ENCODE peak calls at places on chromosomes 6 and 20, in nine cellular contexts. X, Y, V, L, N, R, S, B and A are unnamed samples.
A peak's percentile ranks its signal among the peaks of the same experiment; 100 is the strongest.

GRCh38 chr6:13538084-13538483 is 36.3 kb upstream of the SIRT5 start:
- DNase-seq in X (no peak), Y (no peak), V (no peak), L (peak; percentile 75), N (no peak), R (no peak), S (peak; percentile 26), B (no peak), A (peak; percentile 68)

GRCh38 chr20:61537721-61538480 is 285.8 kb downstream of the CDH4 start:
- DNase-seq in X (no peak), Y (no peak), V (no peak), L (no peak), N (no peak), R (no peak), S (no peak), B (no peak), A (no peak)

GRCh38 chr6:44727651-44728630 is 340.4 kb downstream of the CDC5L start:
- DNase-seq in X (no peak), Y (no peak), V (no peak), L (no peak), N (no peak), R (no peak), S (no peak), B (no peak), A (no peak)

GRCh38 chr6:81820979-81821378 is 68.5 kb upstream of the TENT5A start:
- DNase-seq in X (no peak), Y (peak; percentile 1), V (no peak), L (no peak), N (no peak), R (no peak), S (no peak), B (no peak), A (no peak)

GRCh38 chr6:10465633-10466499 is 51.0 kb upstream of the TFAP2A start:
- DNase-seq in X (peak; percentile 43), Y (peak; percentile 23), V (no peak), L (peak; percentile 29), N (no peak), R (no peak), S (peak; percentile 47), B (no peak), A (peak; percentile 39)

GRCh38 chr6:115901896-115902295 is 158.8 kb downstream of the FRK start:
- DNase-seq in X (no peak), Y (no peak), V (no peak), L (no peak), N (no peak), R (no peak), S (no peak), B (no peak), A (no peak)

GRCh38 chr6:39280247-39280731 is 33.9 kb downstream of the KCNK17 start:
- DNase-seq in X (peak; percentile 60), Y (no peak), V (no peak), L (no peak), N (peak; percentile 59), R (no peak), S (no peak), B (peak; percentile 71), A (no peak)

GRCh38 chr6:125986956-125987617 is 747 bp downstream of the TRMT11 start:
- DNase-seq in X (no peak), Y (no peak), V (no peak), L (no peak), N (no peak), R (no peak), S (no peak), B (no peak), A (no peak)

GRCh38 chr6:142566628-142567396 is 265.0 kb downstream of the ADGRG6 start:
- DNase-seq in X (peak; percentile 41), Y (peak; percentile 18), V (peak; percentile 26), L (peak; percentile 71), N (no peak), R (peak; percentile 51), S (peak; percentile 29), B (no peak), A (peak; percentile 62)

GRCh38 chr6:169890049-169890448 is 138.6 kb downstream of the ERMARD start:
- DNase-seq in X (no peak), Y (no peak), V (no peak), L (no peak), N (no peak), R (no peak), S (no peak), B (no peak), A (no peak)

GRCh38 chr6:112660626-112661025 is 313.5 kb downstream of the RFPL4B start:
- DNase-seq in X (no peak), Y (no peak), V (no peak), L (no peak), N (no peak), R (no peak), S (no peak), B (no peak), A (no peak)

GRCh38 chr6:26438000-26438399 is 2.3 kb upstream of the BTN3A3 start:
- DNase-seq in X (no peak), Y (no peak), V (no peak), L (no peak), N (no peak), R (no peak), S (no peak), B (no peak), A (no peak)

GRCh38 chr6:158706369-158706982 is 56.6 kb downstream of the SYTL3 start:
- DNase-seq in X (peak; percentile 61), Y (no peak), V (peak; percentile 59), L (peak; percentile 70), N (no peak), R (no peak), S (peak; percentile 46), B (no peak), A (peak; percentile 57)

GRCh38 chr6:30490031-30490876 is 945 bp downstream of the HLA-E start:
- DNase-seq in X (peak; percentile 77), Y (peak; percentile 84), V (no peak), L (peak; percentile 87), N (no peak), R (peak; percentile 78), S (no peak), B (peak; percentile 81), A (peak; percentile 70)

GRCh38 chr6:118650500-118651281 is 700 bp downstream of the CEP85L start:
- DNase-seq in X (peak; percentile 44), Y (peak; percentile 72), V (peak; percentile 44), L (peak; percentile 66), N (no peak), R (peak; percentile 23), S (peak; percentile 16), B (peak; percentile 64), A (no peak)

GRCh38 chr20:13200767-13201500 is 20.1 kb upstream of the ISM1 start:
- DNase-seq in X (no peak), Y (no peak), V (no peak), L (no peak), N (peak; percentile 97), R (no peak), S (no peak), B (no peak), A (no peak)